ENCODE peak calls at places on chromosomes 5 and 9, in four cellular contexts. One of them, this sample, is unnamed.

GRCh38 chr9:128494108-128494742 is 10.3 kb upstream of the GLE1 start:
- DNase-seq in neural crest cell: no peak
- DNase-seq in astrocyte: no peak
- DNase-seq in left ventricle myocardium inferior: peak; percentile 62
- DNase-seq in this sample: peak; percentile 90

GRCh38 chr5:87170799-87171198 is 96.9 kb upstream of the RASA1 start:
- DNase-seq in left ventricle myocardium inferior: no peak
- DNase-seq in astrocyte: no peak
- DNase-seq in neural crest cell: no peak
- DNase-seq in this sample: no peak

GRCh38 chr5:84381501-84382362 is 2.9 kb downstream of the EDIL3 start:
- DNase-seq in left ventricle myocardium inferior: no peak
- DNase-seq in neural crest cell: no peak
- DNase-seq in astrocyte: peak; percentile 59
- DNase-seq in this sample: no peak

GRCh38 chr5:172860520-172861443 is 26.7 kb downstream of the ERGIC1 start:
- DNase-seq in neural crest cell: no peak
- DNase-seq in left ventricle myocardium inferior: peak; percentile 90
- DNase-seq in astrocyte: peak; percentile 45
- DNase-seq in this sample: no peak

GRCh38 chr5:157159209-157159751 is 6.8 kb downstream of the GARIN3 start:
- DNase-seq in neural crest cell: no peak
- DNase-seq in left ventricle myocardium inferior: no peak
- DNase-seq in astrocyte: no peak
- DNase-seq in this sample: no peak

GRCh38 chr9:92439921-92440750 is 15.9 kb upstream of the OMD start:
- DNase-seq in astrocyte: peak; percentile 93
- DNase-seq in neural crest cell: no peak
- DNase-seq in left ventricle myocardium inferior: no peak
- DNase-seq in this sample: no peak

GRCh38 chr9:26012797-26013594 is 334.8 kb upstream of the TUSC1 start:
- DNase-seq in neural crest cell: no peak
- DNase-seq in astrocyte: no peak
- DNase-seq in left ventricle myocardium inferior: no peak
- DNase-seq in this sample: no peak

GRCh38 chr5:157168286-157168685 is 2.2 kb upstream of the GARIN3 start:
- DNase-seq in left ventricle myocardium inferior: no peak
- DNase-seq in astrocyte: no peak
- DNase-seq in neural crest cell: no peak
- DNase-seq in this sample: no peak

GRCh38 chr9:1100945-1101344 is 50.8 kb downstream of the DMRT2 start:
- DNase-seq in astrocyte: no peak
- DNase-seq in left ventricle myocardium inferior: peak; percentile 38
- DNase-seq in neural crest cell: peak; percentile 28
- DNase-seq in this sample: peak; percentile 70

GRCh38 chr9:36796671-36797419 is 224.2 kb downstream of the MELK start:
- DNase-seq in neural crest cell: no peak
- DNase-seq in astrocyte: no peak
- DNase-seq in left ventricle myocardium inferior: no peak
- DNase-seq in this sample: no peak

GRCh38 chr9:77563205-77563604 is 84.9 kb downstream of the GNA14 start:
- DNase-seq in neural crest cell: no peak
- DNase-seq in left ventricle myocardium inferior: no peak
- DNase-seq in astrocyte: no peak
- DNase-seq in this sample: no peak

GRCh38 chr9:101047848-101048402 is 19.4 kb downstream of the PLPPR1 start:
- DNase-seq in neural crest cell: no peak
- DNase-seq in left ventricle myocardium inferior: no peak
- DNase-seq in astrocyte: no peak
- DNase-seq in this sample: no peak

GRCh38 chr9:110526426-110526825 is 53.1 kb downstream of the SVEP1 start:
- DNase-seq in astrocyte: peak; percentile 74
- DNase-seq in neural crest cell: no peak
- DNase-seq in left ventricle myocardium inferior: no peak
- DNase-seq in this sample: no peak

GRCh38 chr9:36053971-36054370 is 17.3 kb downstream of the RECK start:
- DNase-seq in left ventricle myocardium inferior: no peak
- DNase-seq in neural crest cell: no peak
- DNase-seq in astrocyte: peak; percentile 31
- DNase-seq in this sample: no peak

GRCh38 chr5:76500633-76501393 is 97.7 kb downstream of the IQGAP2 start:
- DNase-seq in astrocyte: peak; percentile 35
- DNase-seq in left ventricle myocardium inferior: no peak
- DNase-seq in neural crest cell: no peak
- DNase-seq in this sample: no peak

GRCh38 chr5:77398458-77398857 is 93.7 kb downstream of the WDR41 start:
- DNase-seq in left ventricle myocardium inferior: no peak
- DNase-seq in neural crest cell: no peak
- DNase-seq in astrocyte: no peak
- DNase-seq in this sample: no peak

GRCh38 chr5:179819296-179820126 is 1.2 kb upstream of the SQSTM1 start:
- DNase-seq in left ventricle myocardium inferior: peak; percentile 61
- DNase-seq in neural crest cell: no peak
- DNase-seq in astrocyte: peak; percentile 62
- DNase-seq in this sample: peak; percentile 56

GRCh38 chr5:16797949-16798348 is 138.1 kb downstream of the MYO10 start:
- DNase-seq in neural crest cell: no peak
- DNase-seq in astrocyte: no peak
- DNase-seq in left ventricle myocardium inferior: no peak
- DNase-seq in this sample: no peak

DNA sequence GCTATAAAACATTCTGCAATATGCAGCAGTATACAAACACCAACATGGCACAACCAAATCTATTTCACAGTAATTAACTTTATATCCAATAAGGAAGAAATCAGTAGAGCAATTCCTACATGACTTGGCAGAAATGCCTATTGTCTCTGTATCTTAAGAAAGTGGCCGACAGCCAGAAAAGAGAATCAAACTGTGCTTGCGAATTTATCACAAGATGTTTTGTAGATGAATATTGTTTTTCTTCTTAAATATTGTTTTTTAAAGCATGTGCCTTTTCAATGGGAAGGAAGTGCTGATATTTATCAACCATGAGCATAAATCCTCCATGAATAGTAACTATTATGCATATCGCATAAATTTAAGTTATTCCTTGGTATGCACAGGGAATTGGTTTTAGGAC is 501.7 kb upstream of the DMAC1 start:
- DNase-seq in astrocyte: no peak
- DNase-seq in left ventricle myocardium inferior: no peak
- DNase-seq in neural crest cell: no peak
- DNase-seq in this sample: no peak
- TF ChIP-seq CTCF in astrocyte: no peak
- TF ChIP-seq CTCF in left ventricle myocardium inferior: no peak
- TF ChIP-seq CTCF in neural crest cell: no peak
- TF ChIP-seq CTCF in this sample: no peak

DNA sequence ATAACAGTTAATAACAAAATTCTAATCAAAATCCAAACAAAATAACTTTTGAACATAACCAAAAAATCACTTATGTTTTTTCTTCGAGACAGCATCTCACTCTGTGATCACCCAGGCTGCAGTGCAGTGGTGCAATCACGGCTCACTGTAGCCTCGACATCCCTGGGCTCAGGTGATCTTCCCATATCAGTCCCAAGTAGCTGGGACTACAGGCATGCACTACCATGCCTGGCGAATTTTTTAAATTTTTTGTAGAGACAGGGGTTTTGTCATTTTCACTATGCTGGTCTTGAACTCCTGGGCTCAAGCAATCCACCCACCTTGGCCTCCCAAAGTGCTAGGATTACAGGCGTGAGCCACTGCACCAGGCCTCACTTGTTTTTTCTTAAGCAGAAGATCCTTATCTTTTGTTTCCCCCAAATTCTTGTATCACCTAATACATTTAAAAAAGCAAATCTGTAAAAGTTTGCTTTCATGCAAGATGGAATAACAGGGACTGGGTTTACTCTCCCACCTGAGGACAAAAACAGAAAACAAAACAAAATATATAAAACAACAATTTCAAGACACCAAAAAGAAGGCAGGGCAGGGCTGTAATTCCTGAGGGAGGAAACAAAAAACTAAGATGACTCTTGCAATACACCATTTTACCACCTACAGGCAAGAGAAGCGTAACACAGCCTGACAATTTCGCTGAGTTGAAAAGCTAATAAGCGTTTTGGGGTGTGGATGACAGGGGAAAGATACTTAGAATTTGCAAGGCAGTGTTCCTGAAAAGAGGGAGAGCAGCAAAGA is 71.4 kb downstream of the RAPGEF6 start:
- DNase-seq in left ventricle myocardium inferior: no peak
- DNase-seq in astrocyte: no peak
- DNase-seq in neural crest cell: no peak
- DNase-seq in this sample: no peak
- TF ChIP-seq CTCF in left ventricle myocardium inferior: no peak
- TF ChIP-seq CTCF in astrocyte: no peak
- TF ChIP-seq CTCF in neural crest cell: peak; percentile 36
- TF ChIP-seq CTCF in this sample: no peak

DNA sequence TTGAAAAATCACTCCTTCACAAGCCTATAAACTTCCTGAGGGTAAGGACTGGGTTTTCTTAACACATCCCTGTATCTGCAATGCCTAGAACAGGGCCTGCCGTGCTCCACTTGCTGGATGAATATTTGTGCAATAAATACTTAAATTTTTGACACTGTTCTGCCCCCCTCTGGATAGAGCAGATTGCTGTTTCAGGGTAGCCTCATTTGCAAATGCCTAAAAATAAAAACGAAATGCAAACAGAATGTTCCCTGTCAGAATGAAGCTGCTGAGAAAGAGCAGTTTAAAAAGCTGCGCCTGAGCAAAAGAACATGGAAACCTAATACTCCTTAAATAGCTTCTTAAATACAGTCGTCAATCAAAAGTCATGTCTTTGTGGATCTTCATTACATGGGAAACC is 385.3 kb downstream of the PRELID2 start:
- DNase-seq in left ventricle myocardium inferior: no peak
- DNase-seq in neural crest cell: no peak
- DNase-seq in astrocyte: no peak
- DNase-seq in this sample: no peak
- TF ChIP-seq CTCF in left ventricle myocardium inferior: no peak
- TF ChIP-seq CTCF in neural crest cell: no peak
- TF ChIP-seq CTCF in astrocyte: no peak
- TF ChIP-seq CTCF in this sample: no peak

GRCh38 chr5:149035282-149035882 is 27.5 kb downstream of the SH3TC2 start:
- DNase-seq in neural crest cell: peak; percentile 74
- DNase-seq in astrocyte: peak; percentile 41
- DNase-seq in left ventricle myocardium inferior: peak; percentile 69
- DNase-seq in this sample: peak; percentile 80
- TF ChIP-seq CTCF in neural crest cell: peak; percentile 89
- TF ChIP-seq CTCF in astrocyte: peak; percentile 97
- TF ChIP-seq CTCF in left ventricle myocardium inferior: peak; percentile 91
- TF ChIP-seq CTCF in this sample: peak; percentile 50

DNA sequence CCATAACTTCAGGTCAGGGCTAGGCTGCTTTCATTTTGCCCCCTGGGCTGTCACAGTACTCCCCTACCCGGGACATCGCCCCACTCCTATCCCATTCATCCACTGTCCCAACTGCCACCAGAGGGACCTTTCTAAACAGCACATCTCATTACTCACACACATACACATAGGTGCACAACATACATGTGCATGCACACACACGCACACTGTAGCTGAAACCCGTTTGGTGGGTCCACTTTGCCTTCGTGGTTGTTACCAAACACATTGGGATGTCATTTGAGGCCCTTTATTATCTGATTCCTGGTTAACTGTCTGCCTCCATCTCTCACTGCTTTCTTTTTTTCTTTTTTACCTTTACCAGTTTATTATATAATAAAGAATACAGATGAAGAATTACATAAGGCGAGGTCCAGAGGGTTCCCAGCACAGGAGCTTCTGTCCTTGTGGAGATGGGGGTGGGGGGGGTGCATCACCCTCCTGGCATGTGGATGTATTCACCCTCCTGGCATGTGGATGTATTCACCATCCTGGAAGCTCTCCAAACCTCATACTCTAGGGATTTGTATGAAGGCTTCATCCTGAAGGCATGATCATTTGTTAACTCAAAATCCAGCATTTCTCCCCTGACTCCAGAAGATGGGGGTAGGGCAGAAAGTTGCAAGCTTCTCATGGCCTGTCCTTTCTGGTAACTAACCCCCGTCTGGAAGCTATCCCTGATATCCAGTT is 186.0 kb downstream of the GOLPH3 start:
- DNase-seq in left ventricle myocardium inferior: no peak
- DNase-seq in astrocyte: peak; percentile 97
- DNase-seq in neural crest cell: no peak
- DNase-seq in this sample: no peak
- TF ChIP-seq CTCF in left ventricle myocardium inferior: no peak
- TF ChIP-seq CTCF in astrocyte: no peak
- TF ChIP-seq CTCF in neural crest cell: no peak
- TF ChIP-seq CTCF in this sample: no peak

DNA sequence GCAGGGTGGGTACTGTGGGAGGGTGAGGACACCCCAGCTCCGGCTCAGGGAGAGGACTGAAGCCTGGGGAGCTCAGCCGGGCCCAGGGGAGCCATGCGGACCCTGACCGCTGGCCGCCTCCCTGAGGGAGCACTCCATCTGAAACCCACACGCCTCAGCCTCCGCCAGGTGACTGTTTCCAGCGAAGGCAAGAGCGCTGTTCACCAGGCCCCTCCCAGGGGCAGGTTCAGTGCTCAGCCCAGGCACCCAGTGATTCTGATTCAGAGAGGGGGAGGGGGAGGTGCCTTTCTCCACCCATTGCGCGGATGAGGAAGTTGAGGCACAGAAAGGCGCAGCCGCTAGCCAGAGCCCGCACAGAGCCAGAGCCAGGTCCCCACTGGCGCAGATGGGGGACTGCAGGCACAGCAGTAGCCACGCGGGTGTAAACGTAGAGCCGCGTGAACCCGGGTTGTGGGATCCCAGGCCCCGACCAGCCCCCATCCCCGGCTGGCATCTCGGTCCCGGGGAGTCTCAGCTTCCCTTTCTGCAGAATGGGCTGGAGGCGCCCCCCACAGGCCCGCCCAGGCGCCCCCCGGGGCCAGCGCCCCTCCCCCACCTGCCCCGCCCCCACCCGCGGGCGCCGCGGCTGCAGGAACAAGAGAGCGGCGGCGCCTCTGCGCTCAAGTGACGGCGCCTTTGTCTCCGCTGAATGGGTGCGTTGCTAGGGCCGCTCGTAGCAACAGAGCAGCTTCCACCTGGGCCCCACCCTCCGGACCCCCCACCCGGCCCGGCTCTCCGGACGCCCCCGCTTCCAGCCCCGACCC is 27.2 kb downstream of the ADGRD2 start:
- DNase-seq in left ventricle myocardium inferior: no peak
- DNase-seq in astrocyte: no peak
- DNase-seq in neural crest cell: peak; percentile 39
- DNase-seq in this sample: no peak
- TF ChIP-seq CTCF in left ventricle myocardium inferior: no peak
- TF ChIP-seq CTCF in astrocyte: no peak
- TF ChIP-seq CTCF in neural crest cell: peak; percentile 23
- TF ChIP-seq CTCF in this sample: no peak

GRCh38 chr9:38257626-38258215 is 134.8 kb upstream of the ALDH1B1 start:
- DNase-seq in neural crest cell: no peak
- DNase-seq in left ventricle myocardium inferior: no peak
- DNase-seq in astrocyte: no peak
- DNase-seq in this sample: no peak

GRCh38 chr9:38259519-38260218 is 132.8 kb upstream of the ALDH1B1 start:
- DNase-seq in neural crest cell: no peak
- DNase-seq in left ventricle myocardium inferior: no peak
- DNase-seq in astrocyte: no peak
- DNase-seq in this sample: no peak

DNA sequence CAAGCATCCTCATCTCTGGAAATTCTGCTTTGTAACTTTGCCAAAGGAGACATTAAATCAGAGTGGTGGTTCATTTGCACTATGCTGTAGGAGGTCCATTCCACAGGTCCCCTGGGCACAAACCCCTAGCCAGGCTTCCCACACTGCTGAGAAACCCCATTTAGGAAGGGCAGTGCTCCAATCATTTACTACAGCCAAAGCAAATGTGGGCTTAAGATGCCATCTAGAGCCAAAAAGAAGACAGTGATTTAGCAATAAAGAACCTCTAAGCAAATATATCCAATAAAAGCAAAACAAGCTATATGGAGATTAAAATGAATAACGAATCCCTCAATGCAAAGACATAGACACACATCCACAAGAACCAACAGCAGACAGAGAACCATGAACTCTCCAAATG is 129.0 kb upstream of the ALDH1B1 start:
- DNase-seq in astrocyte: peak; percentile 16
- DNase-seq in left ventricle myocardium inferior: no peak
- DNase-seq in neural crest cell: no peak
- DNase-seq in this sample: no peak
- TF ChIP-seq CTCF in astrocyte: peak; percentile 42
- TF ChIP-seq CTCF in left ventricle myocardium inferior: peak; percentile 16
- TF ChIP-seq CTCF in neural crest cell: peak; percentile 59
- TF ChIP-seq CTCF in this sample: no peak

This sample was measured in endothelial cell.